ENCODE peak calls at places on chromosomes 11 and 22, in eight cellular contexts. One of them, this sample, is unnamed.

GRCh38 chr11:45722144-45722543 is 56.7 kb upstream of the CHST1 start:
- DNase-seq in CD8-positive, alpha-beta T cell: no peak
- DNase-seq in mesothelial cell of epicardium: no peak
- DNase-seq in tibial nerve: no peak
- DNase-seq in fibroblast of mammary gland: no peak
- DNase-seq in heart right ventricle: no peak
- DNase-seq in hepatocyte: no peak
- DNase-seq in HFFc6: no peak
- DNase-seq in this sample: no peak

GRCh38 chr11:37230865-37231264 is 632.8 kb upstream of the RAG2 start:
- DNase-seq in CD8-positive, alpha-beta T cell: no peak
- DNase-seq in mesothelial cell of epicardium: no peak
- DNase-seq in tibial nerve: no peak
- DNase-seq in fibroblast of mammary gland: no peak
- DNase-seq in heart right ventricle: no peak
- DNase-seq in hepatocyte: no peak
- DNase-seq in HFFc6: no peak
- DNase-seq in this sample: no peak

GRCh38 chr22:46754110-46754799 is 8.2 kb upstream of the TBC1D22A start:
- DNase-seq in CD8-positive, alpha-beta T cell: no peak
- DNase-seq in mesothelial cell of epicardium: no peak
- DNase-seq in tibial nerve: peak; percentile 83
- DNase-seq in fibroblast of mammary gland: peak; percentile 98
- DNase-seq in heart right ventricle: peak; percentile 96
- DNase-seq in hepatocyte: peak; percentile 89
- DNase-seq in HFFc6: peak; percentile 98
- DNase-seq in this sample: peak; percentile 82

GRCh38 chr11:130675456-130675855 is 227.0 kb downstream of the ADAMTS15 start:
- DNase-seq in CD8-positive, alpha-beta T cell: no peak
- DNase-seq in mesothelial cell of epicardium: no peak
- DNase-seq in tibial nerve: peak; percentile 52
- DNase-seq in fibroblast of mammary gland: peak; percentile 93
- DNase-seq in heart right ventricle: peak; percentile 87
- DNase-seq in hepatocyte: peak; percentile 36
- DNase-seq in HFFc6: peak; percentile 32
- DNase-seq in this sample: no peak

GRCh38 chr11:128905345-128906184 is 14.4 kb downstream of the KCNJ5 start:
- DNase-seq in CD8-positive, alpha-beta T cell: no peak
- DNase-seq in mesothelial cell of epicardium: no peak
- DNase-seq in tibial nerve: no peak
- DNase-seq in fibroblast of mammary gland: peak; percentile 39
- DNase-seq in heart right ventricle: no peak
- DNase-seq in hepatocyte: peak; percentile 65
- DNase-seq in HFFc6: peak; percentile 4
- DNase-seq in this sample: no peak

GRCh38 chr11:131373326-131373725 is 2.9 kb downstream of the NTM start:
- DNase-seq in CD8-positive, alpha-beta T cell: no peak
- DNase-seq in mesothelial cell of epicardium: no peak
- DNase-seq in tibial nerve: no peak
- DNase-seq in fibroblast of mammary gland: no peak
- DNase-seq in heart right ventricle: no peak
- DNase-seq in hepatocyte: no peak
- DNase-seq in HFFc6: no peak
- DNase-seq in this sample: no peak

GRCh38 chr11:47705722-47706121 is 9.4 kb downstream of the AGBL2 start:
- DNase-seq in CD8-positive, alpha-beta T cell: no peak
- DNase-seq in mesothelial cell of epicardium: no peak
- DNase-seq in tibial nerve: no peak
- DNase-seq in fibroblast of mammary gland: no peak
- DNase-seq in heart right ventricle: no peak
- DNase-seq in hepatocyte: no peak
- DNase-seq in HFFc6: no peak
- DNase-seq in this sample: no peak

GRCh38 chr11:10322830-10323792 is 18.2 kb downstream of the ADM start:
- DNase-seq in CD8-positive, alpha-beta T cell: no peak
- DNase-seq in mesothelial cell of epicardium: no peak
- DNase-seq in tibial nerve: no peak
- DNase-seq in fibroblast of mammary gland: peak; percentile 94
- DNase-seq in heart right ventricle: peak; percentile 46
- DNase-seq in hepatocyte: peak; percentile 85
- DNase-seq in HFFc6: peak; percentile 83
- DNase-seq in this sample: no peak

GRCh38 chr22:17575681-17576080 is 12.4 kb downstream of the SLC25A18 start:
- DNase-seq in CD8-positive, alpha-beta T cell: no peak
- DNase-seq in mesothelial cell of epicardium: no peak
- DNase-seq in tibial nerve: no peak
- DNase-seq in fibroblast of mammary gland: no peak
- DNase-seq in heart right ventricle: no peak
- DNase-seq in hepatocyte: no peak
- DNase-seq in HFFc6: no peak
- DNase-seq in this sample: no peak

GRCh38 chr11:9600651-9601040 is 27.2 kb downstream of the WEE1 start:
- DNase-seq in CD8-positive, alpha-beta T cell: no peak
- DNase-seq in mesothelial cell of epicardium: no peak
- DNase-seq in tibial nerve: no peak
- DNase-seq in fibroblast of mammary gland: no peak
- DNase-seq in heart right ventricle: no peak
- DNase-seq in hepatocyte: peak; percentile 28
- DNase-seq in HFFc6: no peak
- DNase-seq in this sample: no peak

GRCh38 chr11:110903830-110904229 is 191.6 kb upstream of the ARHGAP20 start:
- DNase-seq in CD8-positive, alpha-beta T cell: no peak
- DNase-seq in mesothelial cell of epicardium: no peak
- DNase-seq in tibial nerve: no peak
- DNase-seq in fibroblast of mammary gland: peak; percentile 72
- DNase-seq in heart right ventricle: no peak
- DNase-seq in hepatocyte: peak; percentile 24
- DNase-seq in HFFc6: peak; percentile 53
- DNase-seq in this sample: no peak

GRCh38 chr11:13268791-13269190 is 8.8 kb upstream of the BMAL1 start:
- DNase-seq in CD8-positive, alpha-beta T cell: no peak
- DNase-seq in mesothelial cell of epicardium: no peak
- DNase-seq in tibial nerve: no peak
- DNase-seq in fibroblast of mammary gland: no peak
- DNase-seq in heart right ventricle: no peak
- DNase-seq in hepatocyte: no peak
- DNase-seq in HFFc6: no peak
- DNase-seq in this sample: no peak

GRCh38 chr11:9803685-9804413 is 140.0 kb downstream of the SWAP70 start:
- DNase-seq in CD8-positive, alpha-beta T cell: no peak
- DNase-seq in mesothelial cell of epicardium: no peak
- DNase-seq in tibial nerve: no peak
- DNase-seq in fibroblast of mammary gland: peak; percentile 32
- DNase-seq in heart right ventricle: no peak
- DNase-seq in hepatocyte: peak; percentile 20
- DNase-seq in HFFc6: no peak
- DNase-seq in this sample: no peak

GRCh38 chr22:21029486-21030025 is 2.8 kb downstream of the SLC7A4 start:
- DNase-seq in CD8-positive, alpha-beta T cell: no peak
- DNase-seq in mesothelial cell of epicardium: no peak
- DNase-seq in tibial nerve: no peak
- DNase-seq in fibroblast of mammary gland: no peak
- DNase-seq in heart right ventricle: no peak
- DNase-seq in hepatocyte: no peak
- DNase-seq in HFFc6: no peak
- DNase-seq in this sample: no peak

GRCh38 chr11:19060629-19061028 is at the start of gene MRGPRX2:
- DNase-seq in CD8-positive, alpha-beta T cell: no peak
- DNase-seq in mesothelial cell of epicardium: no peak
- DNase-seq in tibial nerve: no peak
- DNase-seq in fibroblast of mammary gland: no peak
- DNase-seq in heart right ventricle: no peak
- DNase-seq in hepatocyte: no peak
- DNase-seq in HFFc6: no peak
- DNase-seq in this sample: no peak

GRCh38 chr11:113906038-113906437 is 1.4 kb downstream of the HTR3B start:
- DNase-seq in CD8-positive, alpha-beta T cell: no peak
- DNase-seq in mesothelial cell of epicardium: no peak
- DNase-seq in tibial nerve: no peak
- DNase-seq in fibroblast of mammary gland: peak; percentile 43
- DNase-seq in heart right ventricle: no peak
- DNase-seq in hepatocyte: peak; percentile 85
- DNase-seq in HFFc6: peak; percentile 50
- DNase-seq in this sample: no peak

GRCh38 chr11:107043242-107043991 is 25.1 kb upstream of the GUCY1A2 start:
- DNase-seq in CD8-positive, alpha-beta T cell: no peak
- DNase-seq in mesothelial cell of epicardium: no peak
- DNase-seq in tibial nerve: no peak
- DNase-seq in fibroblast of mammary gland: peak; percentile 98
- DNase-seq in heart right ventricle: no peak
- DNase-seq in hepatocyte: no peak
- DNase-seq in HFFc6: peak; percentile 95
- DNase-seq in this sample: no peak

GRCh38 chr11:132158696-132159095 is 788.3 kb downstream of the NTM start:
- DNase-seq in CD8-positive, alpha-beta T cell: no peak
- DNase-seq in mesothelial cell of epicardium: no peak
- DNase-seq in tibial nerve: no peak
- DNase-seq in fibroblast of mammary gland: peak; percentile 3
- DNase-seq in heart right ventricle: no peak
- DNase-seq in hepatocyte: no peak
- DNase-seq in HFFc6: no peak
- DNase-seq in this sample: no peak

GRCh38 chr11:86408845-86409244 is 34.2 kb downstream of the CCDC81 start:
- DNase-seq in CD8-positive, alpha-beta T cell: no peak
- DNase-seq in mesothelial cell of epicardium: no peak
- DNase-seq in tibial nerve: no peak
- DNase-seq in fibroblast of mammary gland: no peak
- DNase-seq in heart right ventricle: no peak
- DNase-seq in hepatocyte: no peak
- DNase-seq in HFFc6: no peak
- DNase-seq in this sample: no peak

GRCh38 chr11:18324381-18324780 is 2.0 kb downstream of the GTF2H1 start:
- DNase-seq in CD8-positive, alpha-beta T cell: no peak
- DNase-seq in mesothelial cell of epicardium: no peak
- DNase-seq in tibial nerve: no peak
- DNase-seq in fibroblast of mammary gland: no peak
- DNase-seq in heart right ventricle: no peak
- DNase-seq in hepatocyte: no peak
- DNase-seq in HFFc6: no peak
- DNase-seq in this sample: no peak

GRCh38 chr22:42341779-42342178 is 71.3 kb upstream of the TCF20 start:
- DNase-seq in CD8-positive, alpha-beta T cell: no peak
- DNase-seq in mesothelial cell of epicardium: no peak
- DNase-seq in tibial nerve: no peak
- DNase-seq in fibroblast of mammary gland: no peak
- DNase-seq in heart right ventricle: no peak
- DNase-seq in hepatocyte: no peak
- DNase-seq in HFFc6: no peak
- DNase-seq in this sample: no peak

GRCh38 chr11:34457607-34458006 is 18.9 kb downstream of the CAT start:
- DNase-seq in CD8-positive, alpha-beta T cell: no peak
- DNase-seq in mesothelial cell of epicardium: no peak
- DNase-seq in tibial nerve: no peak
- DNase-seq in fibroblast of mammary gland: no peak
- DNase-seq in heart right ventricle: no peak
- DNase-seq in hepatocyte: no peak
- DNase-seq in HFFc6: no peak
- DNase-seq in this sample: no peak

GRCh38 chr11:34461215-34461614 is 22.5 kb downstream of the CAT start:
- DNase-seq in CD8-positive, alpha-beta T cell: no peak
- DNase-seq in mesothelial cell of epicardium: no peak
- DNase-seq in tibial nerve: no peak
- DNase-seq in fibroblast of mammary gland: no peak
- DNase-seq in heart right ventricle: no peak
- DNase-seq in hepatocyte: no peak
- DNase-seq in HFFc6: no peak
- DNase-seq in this sample: no peak

GRCh38 chr11:34460335-34460734 is 21.6 kb downstream of the CAT start:
- DNase-seq in CD8-positive, alpha-beta T cell: no peak
- DNase-seq in mesothelial cell of epicardium: no peak
- DNase-seq in tibial nerve: no peak
- DNase-seq in fibroblast of mammary gland: no peak
- DNase-seq in heart right ventricle: no peak
- DNase-seq in hepatocyte: no peak
- DNase-seq in HFFc6: no peak
- DNase-seq in this sample: no peak

GRCh38 chr11:34458566-34458965 is 19.8 kb downstream of the CAT start:
- DNase-seq in CD8-positive, alpha-beta T cell: no peak
- DNase-seq in mesothelial cell of epicardium: no peak
- DNase-seq in tibial nerve: no peak
- DNase-seq in fibroblast of mammary gland: no peak
- DNase-seq in heart right ventricle: no peak
- DNase-seq in hepatocyte: no peak
- DNase-seq in HFFc6: no peak
- DNase-seq in this sample: no peak

GRCh38 chr11:34459507-34460162 is 20.9 kb downstream of the CAT start:
- DNase-seq in CD8-positive, alpha-beta T cell: no peak
- DNase-seq in mesothelial cell of epicardium: no peak
- DNase-seq in tibial nerve: no peak
- DNase-seq in fibroblast of mammary gland: no peak
- DNase-seq in heart right ventricle: no peak
- DNase-seq in hepatocyte: no peak
- DNase-seq in HFFc6: no peak
- DNase-seq in this sample: no peak
- TF ChIP-seq CTCF in CD8-positive, alpha-beta T cell: no peak
- TF ChIP-seq CTCF in mesothelial cell of epicardium: no peak
- TF ChIP-seq CTCF in tibial nerve: no peak
- TF ChIP-seq CTCF in fibroblast of mammary gland: no peak
- TF ChIP-seq CTCF in heart right ventricle: no peak
- TF ChIP-seq CTCF in hepatocyte: no peak
- TF ChIP-seq CTCF in HFFc6: no peak
- TF ChIP-seq CTCF in this sample: no peak

GRCh38 chr11:1553808-1554594 is 18.1 kb downstream of the DUSP8 start:
- DNase-seq in CD8-positive, alpha-beta T cell: no peak
- DNase-seq in mesothelial cell of epicardium: no peak
- DNase-seq in tibial nerve: no peak
- DNase-seq in fibroblast of mammary gland: no peak
- DNase-seq in heart right ventricle: no peak
- DNase-seq in hepatocyte: peak; percentile 81
- DNase-seq in HFFc6: no peak
- DNase-seq in this sample: no peak
- TF ChIP-seq CTCF in CD8-positive, alpha-beta T cell: no peak
- TF ChIP-seq CTCF in mesothelial cell of epicardium: no peak
- TF ChIP-seq CTCF in tibial nerve: no peak
- TF ChIP-seq CTCF in fibroblast of mammary gland: no peak
- TF ChIP-seq CTCF in heart right ventricle: no peak
- TF ChIP-seq CTCF in hepatocyte: peak; percentile 27
- TF ChIP-seq CTCF in HFFc6: peak; percentile 14
- TF ChIP-seq CTCF in this sample: no peak

GRCh38 chr11:120995184-120995583 is 28.7 kb upstream of the TBCEL start:
- DNase-seq in CD8-positive, alpha-beta T cell: no peak
- DNase-seq in mesothelial cell of epicardium: no peak
- DNase-seq in tibial nerve: no peak
- DNase-seq in fibroblast of mammary gland: no peak
- DNase-seq in heart right ventricle: no peak
- DNase-seq in hepatocyte: no peak
- DNase-seq in HFFc6: no peak
- DNase-seq in this sample: no peak
- TF ChIP-seq CTCF in CD8-positive, alpha-beta T cell: no peak
- TF ChIP-seq CTCF in mesothelial cell of epicardium: no peak
- TF ChIP-seq CTCF in tibial nerve: no peak
- TF ChIP-seq CTCF in fibroblast of mammary gland: no peak
- TF ChIP-seq CTCF in heart right ventricle: no peak
- TF ChIP-seq CTCF in hepatocyte: no peak
- TF ChIP-seq CTCF in HFFc6: no peak
- TF ChIP-seq CTCF in this sample: no peak

DNA sequence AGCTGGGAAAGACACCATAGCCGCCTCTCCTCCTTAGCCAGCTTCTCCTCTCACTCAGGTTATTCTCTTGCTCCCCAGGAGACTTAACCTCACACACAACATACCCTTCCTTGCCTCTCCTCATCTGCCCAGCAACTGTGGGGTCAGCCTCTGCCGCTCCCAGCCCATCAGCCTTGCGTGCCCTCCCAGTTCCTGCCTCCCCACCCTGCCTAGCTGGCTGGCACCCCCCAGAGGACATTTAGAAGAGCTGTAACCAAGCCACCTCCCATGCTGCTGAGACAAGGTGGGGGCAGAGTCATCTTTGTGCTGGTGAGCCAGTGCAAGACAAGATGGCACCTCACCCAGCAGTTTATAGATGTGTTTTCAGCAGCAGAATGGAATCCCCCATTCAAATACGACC is 38.2 kb downstream of the TOM1 start:
- DNase-seq in CD8-positive, alpha-beta T cell: no peak
- DNase-seq in mesothelial cell of epicardium: no peak
- DNase-seq in tibial nerve: no peak
- DNase-seq in fibroblast of mammary gland: no peak
- DNase-seq in heart right ventricle: no peak
- DNase-seq in hepatocyte: no peak
- DNase-seq in HFFc6: no peak
- DNase-seq in this sample: no peak
- TF ChIP-seq CTCF in CD8-positive, alpha-beta T cell: no peak
- TF ChIP-seq CTCF in mesothelial cell of epicardium: no peak
- TF ChIP-seq CTCF in tibial nerve: no peak
- TF ChIP-seq CTCF in fibroblast of mammary gland: no peak
- TF ChIP-seq CTCF in heart right ventricle: no peak
- TF ChIP-seq CTCF in hepatocyte: no peak
- TF ChIP-seq CTCF in HFFc6: peak; percentile 11
- TF ChIP-seq CTCF in this sample: no peak

This sample was measured in breast epithelium.